ENCODE peak calls at places on chromosomes 12 and 14, in eight cellular contexts. O is NCI-H2171 treated with DMSO at 0.1 percent for 48 hours; N is kidney glomerular epithelial cell; B is activated CD4-positive, CD25-positive, alpha-beta regulatory T cell; Z is osteocyte; R is fibroblast of the conjunctiva; W is AG20443; P is activated T-cell treated with anti-CD3 and anti-CD28 coated beads, Interleukin-2, amount 50 U/mL, for 72 hours. A is an unnamed sample.

GRCh38 chr14:91252901-91253794 is 8.6 kb upstream of the GPR68 start:
- DNase-seq in N (no peak), R (no peak), Z (no peak), O (peak; percentile 39), P (peak; percentile 73), W (peak; percentile 88), B (peak; percentile 33), A (no peak)

GRCh38 chr12:130713581-130713991 is 2.5 kb downstream of the RIMBP2 start:
- DNase-seq in N (no peak), Z (no peak), R (no peak), P (no peak), B (no peak), O (peak; percentile 68), W (no peak), A (no peak)

GRCh38 chr12:62799126-62799736 is 135.7 kb downstream of the PPM1H start:
- DNase-seq in R (peak; percentile 55), P (peak; percentile 59), O (peak; percentile 74), N (peak; percentile 66), W (peak; percentile 78), Z (peak; percentile 86), B (peak; percentile 31), A (peak; percentile 26)

GRCh38 chr14:22802860-22803562 is 12.2 kb downstream of the SLC7A7 start:
- DNase-seq in Z (no peak), O (no peak), N (no peak), B (no peak), P (no peak), W (no peak), R (no peak), A (no peak)

GRCh38 chr12:34395056-34396005 is 373.0 kb downstream of the ALG10 start:
- DNase-seq in P (no peak), B (no peak), N (no peak), R (no peak), O (no peak), Z (peak; percentile 80), W (peak; percentile 3), A (no peak)

GRCh38 chr12:93844385-93844784 is 167.2 kb downstream of the CRADD start:
- DNase-seq in P (no peak), B (no peak), W (no peak), N (no peak), Z (no peak), O (no peak), R (no peak), A (no peak)

GRCh38 chr14:64234877-64235651 is 59.1 kb downstream of the ESR2 start:
- DNase-seq in P (no peak), R (no peak), O (peak; percentile 82), N (peak; percentile 30), B (no peak), Z (no peak), W (no peak), A (no peak)

GRCh38 chr12:57372233-57372632 is 58.6 kb downstream of the R3HDM2 start:
- DNase-seq in P (no peak), Z (no peak), N (no peak), W (peak; percentile 48), R (no peak), O (no peak), B (no peak), A (no peak)

GRCh38 chr12:61502179-61502578 is 758.0 kb upstream of the USP15 start:
- DNase-seq in R (no peak), Z (no peak), B (no peak), P (no peak), N (no peak), W (no peak), O (no peak), A (no peak)

GRCh38 chr12:84658877-84659276 is 253.7 kb downstream of the SLC6A15 start:
- DNase-seq in N (no peak), O (peak; percentile 20), B (no peak), W (no peak), Z (no peak), R (no peak), P (no peak), A (no peak)

GRCh38 chr14:23727566-23728335 is 91.6 kb downstream of the DHRS2 start:
- DNase-seq in O (peak; percentile 55), N (peak; percentile 80), P (peak; percentile 9), R (peak; percentile 10), Z (no peak), W (peak; percentile 79), B (no peak), A (no peak)

GRCh38 chr14:93023039-93023438 is 92.7 kb downstream of the ITPK1 start:
- DNase-seq in W (no peak), O (peak; percentile 50), N (no peak), P (no peak), Z (no peak), B (no peak), R (no peak), A (no peak)

GRCh38 chr12:84814664-84815245 is 97.8 kb downstream of the SLC6A15 start:
- DNase-seq in B (no peak), R (no peak), Z (no peak), N (no peak), O (no peak), W (peak; percentile 12), P (no peak), A (no peak)

GRCh38 chr14:103716091-103716801 is 636 bp downstream of the ZFYVE21 start:
- DNase-seq in B (no peak), Z (no peak), W (peak; percentile 76), N (no peak), P (peak; percentile 29), R (no peak), O (no peak), A (peak; percentile 47)

GRCh38 chr12:20646239-20646827 is 48.8 kb upstream of the SLCO1C1 start:
- DNase-seq in R (peak; percentile 47), Z (no peak), O (no peak), W (peak; percentile 52), P (no peak), N (peak; percentile 39), B (no peak), A (no peak)

GRCh38 chr12:5258498-5258897 is 173.4 kb upstream of the NTF3 start:
- DNase-seq in B (no peak), Z (no peak), W (peak; percentile 80), R (no peak), P (no peak), N (no peak), O (no peak), A (no peak)

GRCh38 chr14:61516957-61517356 is 178.4 kb upstream of the HIF1A start:
- DNase-seq in O (no peak), Z (no peak), B (no peak), R (no peak), P (no peak), N (no peak), W (peak; percentile 65), A (no peak)

GRCh38 chr12:50665609-50666008 is 98.3 kb upstream of the ATF1 start:
- DNase-seq in N (no peak), R (no peak), Z (no peak), O (no peak), B (no peak), P (no peak), W (no peak), A (no peak)

GRCh38 chr12:81043979-81044740 is 33.7 kb upstream of the ACSS3 start:
- DNase-seq in R (no peak), O (no peak), W (no peak), N (no peak), P (no peak), B (no peak), Z (no peak), A (no peak)

GRCh38 chr14:51094282-51094821 is 553 bp downstream of the TRIM9 start:
- DNase-seq in P (peak; percentile 25), N (no peak), Z (no peak), B (no peak), O (peak; percentile 42), W (no peak), R (no peak), A (peak; percentile 41)

GRCh38 chr12:47775100-47775911 is 2.3 kb downstream of the SLC48A1 start:
- DNase-seq in B (no peak), R (no peak), W (no peak), P (no peak), O (no peak), Z (no peak), N (peak; percentile 35), A (peak; percentile 76)

GRCh38 chr12:98379106-98379505 is 136.3 kb upstream of the TMPO start:
- DNase-seq in O (no peak), P (no peak), B (no peak), R (no peak), W (no peak), N (no peak), Z (no peak), A (no peak)

GRCh38 chr12:102659200-102659911 is 179.0 kb upstream of the IGF1 start:
- DNase-seq in R (no peak), W (no peak), B (no peak), P (no peak), O (peak; percentile 13), Z (no peak), N (no peak), A (no peak)

GRCh38 chr12:57531836-57532235 is 9.2 kb downstream of the MBD6 start:
- DNase-seq in Z (no peak), P (no peak), W (no peak), N (no peak), B (no peak), O (no peak), R (no peak), A (no peak)

GRCh38 chr14:52730708-52731111 is 744 bp downstream of the STYX start:
- DNase-seq in O (no peak), P (no peak), W (no peak), Z (no peak), B (no peak), N (no peak), R (no peak), A (no peak)

GRCh38 chr14:93085916-93086315 is 29.8 kb downstream of the ITPK1 start:
- DNase-seq in N (peak; percentile 66), B (no peak), Z (no peak), P (no peak), W (no peak), O (no peak), R (no peak), A (no peak)

GRCh38 chr14:72000907-72001306 is 68.7 kb downstream of the RGS6 start:
- DNase-seq in P (no peak), Z (no peak), O (no peak), W (no peak), B (no peak), N (no peak), R (no peak), A (peak; percentile 47)

GRCh38 chr12:15444523-15444922 is 122.2 kb downstream of the PTPRO start:
- DNase-seq in N (no peak), B (no peak), O (no peak), P (no peak), Z (no peak), W (no peak), R (no peak), A (no peak)

GRCh38 chr14:102938191-102938590 is 15.7 kb downstream of the AMN start:
- DNase-seq in N (no peak), W (no peak), R (no peak), B (no peak), O (no peak), Z (no peak), P (no peak), A (no peak)

A was measured in head of caudate nucleus.